ENCODE peak calls at places on chromosomes 11 and 22, in seven cellular contexts. C is HFF-Myc; I is activated T-cell treated with anti-CD3 and anti-CD28 coated beads, Interleukin-2, amount 50 U/mL, for 48 hours; S is cardiac fibroblast; Y is GM03348; N is left kidney; O is SHP77. M is an unnamed sample.
A peak's percentile ranks its signal among the peaks of the same experiment; 100 is the strongest.

GRCh38 chr11:110712643-110713468 is 619 bp upstream of the ARHGAP20 start:
- DNase-seq in C (no peak), I (no peak), S (peak; percentile 69), Y (peak; percentile 24), N (peak; percentile 75), O (no peak), M (no peak)

GRCh38 chr11:96061730-96062524 is 138.0 kb upstream of the MTMR2 start:
- DNase-seq in C (peak; percentile 54), I (no peak), S (no peak), Y (no peak), N (peak; percentile 78), O (no peak), M (no peak)

GRCh38 chr22:24400726-24401596 is 26.4 kb upstream of the ADORA2A start:
- DNase-seq in C (no peak), I (no peak), S (peak; percentile 29), Y (no peak), N (no peak), O (no peak), M (no peak)

GRCh38 chr11:23310276-23310675 is 450.0 kb upstream of the CCDC179 start:
- DNase-seq in C (no peak), I (no peak), S (peak; percentile 37), Y (peak; percentile 44), N (no peak), O (no peak), M (no peak)

GRCh38 chr11:11993814-11994213 is 14.6 kb downstream of the DKK3 start:
- DNase-seq in C (no peak), I (no peak), S (peak; percentile 69), Y (peak; percentile 77), N (no peak), O (no peak), M (peak; percentile 85)

GRCh38 chr11:81005595-81005994 is 1564.8 kb upstream of the TENM4 start:
- DNase-seq in C (no peak), I (no peak), S (peak; percentile 76), Y (peak; percentile 51), N (no peak), O (no peak), M (no peak)

GRCh38 chr22:39920134-39920743 is 19.4 kb downstream of the GRAP2 start:
- DNase-seq in C (no peak), I (peak; percentile 84), S (no peak), Y (no peak), N (no peak), O (no peak), M (no peak)

GRCh38 chr11:57399928-57400578 is 9.6 kb upstream of the PRG2 start:
- DNase-seq in C (no peak), I (no peak), S (no peak), Y (no peak), N (no peak), O (no peak), M (no peak)

GRCh38 chr11:3808846-3809623 is 675 bp downstream of the PGAP2 start:
- DNase-seq in C (peak; percentile 71), I (peak; percentile 56), S (peak; percentile 55), Y (peak; percentile 58), N (peak; percentile 84), O (peak; percentile 40), M (no peak)

GRCh38 chr11:125179346-125179745 is 14.8 kb downstream of the PKNOX2 start:
- DNase-seq in C (no peak), I (no peak), S (no peak), Y (no peak), N (no peak), O (no peak), M (peak; percentile 19)

GRCh38 chr22:41822289-41823057 is 10.4 kb upstream of the SREBF2 start:
- DNase-seq in C (peak; percentile 52), I (peak; percentile 63), S (peak; percentile 68), Y (peak; percentile 57), N (peak; percentile 72), O (peak; percentile 17), M (no peak)

GRCh38 chr11:35602160-35602793 is 16.0 kb upstream of the FJX1 start:
- DNase-seq in C (no peak), I (no peak), S (no peak), Y (no peak), N (no peak), O (no peak), M (no peak)

GRCh38 chr22:39994046-39994565 is 648 bp upstream of the FAM83F start:
- DNase-seq in C (no peak), I (peak; percentile 53), S (no peak), Y (no peak), N (no peak), O (no peak), M (no peak)

GRCh38 chr22:42174062-42174461 is 43.5 kb upstream of the CYP2D6 start:
- DNase-seq in C (peak; percentile 63), I (no peak), S (no peak), Y (no peak), N (no peak), O (no peak), M (no peak)

GRCh38 chr11:122663764-122664163 is 8.2 kb downstream of the UBASH3B start:
- DNase-seq in C (no peak), I (no peak), S (peak; percentile 20), Y (no peak), N (no peak), O (no peak), M (no peak)

GRCh38 chr11:102139081-102139498 is 28.8 kb downstream of the YAP1 start:
- DNase-seq in C (no peak), I (no peak), S (peak; percentile 69), Y (peak; percentile 64), N (peak; percentile 32), O (no peak), M (no peak)

GRCh38 chr22:17836977-17837742 is 62.9 kb upstream of the BID start:
- DNase-seq in C (no peak), I (no peak), S (no peak), Y (no peak), N (peak; percentile 94), O (no peak), M (no peak)

GRCh38 chr11:56910785-56911184 is 77.9 kb upstream of the OR5AK2 start:
- DNase-seq in C (no peak), I (no peak), S (peak; percentile 6), Y (peak; percentile 7), N (no peak), O (no peak), M (no peak)

GRCh38 chr11:111871693-111872161 is 346 bp upstream of the ALG9 start:
- DNase-seq in C (no peak), I (no peak), S (no peak), Y (peak; percentile 18), N (no peak), O (no peak), M (no peak)

GRCh38 chr22:42961815-42962214 is 53.1 kb downstream of the PACSIN2 start:
- DNase-seq in C (no peak), I (no peak), S (no peak), Y (no peak), N (no peak), O (no peak), M (no peak)

GRCh38 chr11:27228232-27228631 is 134.8 kb downstream of the CCDC34 start:
- DNase-seq in C (no peak), I (no peak), S (no peak), Y (no peak), N (peak; percentile 56), O (no peak), M (no peak)

GRCh38 chr22:30116362-30117117 is 36.3 kb downstream of the HORMAD2 start:
- DNase-seq in C (no peak), I (no peak), S (peak; percentile 48), Y (peak; percentile 51), N (no peak), O (no peak), M (no peak)

GRCh38 chr11:57745206-57745605 is 3.9 kb downstream of the SELENOH start:
- DNase-seq in C (no peak), I (no peak), S (no peak), Y (no peak), N (no peak), O (no peak), M (no peak)

GRCh38 chr11:67494371-67495233 is 10.6 kb downstream of the PITPNM1 start:
- DNase-seq in C (no peak), I (no peak), S (no peak), Y (no peak), N (no peak), O (no peak), M (peak; percentile 61)

GRCh38 chr22:24434472-24435322 is 7.3 kb downstream of the ADORA2A start:
- DNase-seq in C (no peak), I (peak; percentile 84), S (peak; percentile 64), Y (no peak), N (peak; percentile 67), O (no peak), M (no peak)

GRCh38 chr11:44619931-44620725 is 54.7 kb downstream of the CD82 start:
- DNase-seq in C (no peak), I (peak; percentile 12), S (no peak), Y (no peak), N (no peak), O (no peak), M (peak; percentile 46)

GRCh38 chr11:2569321-2569721 is 124.5 kb downstream of the KCNQ1 start:
- DNase-seq in C (peak; percentile 40), I (no peak), S (no peak), Y (peak; percentile 59), N (no peak), O (no peak), M (no peak)

GRCh38 chr11:9461760-9462134 is 935 bp downstream of the ZNF143 start:
- DNase-seq in C (no peak), I (no peak), S (peak; percentile 26), Y (peak; percentile 7), N (peak; percentile 50), O (no peak), M (no peak)

GRCh38 chr11:11808992-11809583 is 32.7 kb upstream of the USP47 start:
- DNase-seq in C (no peak), I (no peak), S (no peak), Y (no peak), N (peak; percentile 44), O (no peak), M (no peak)

GRCh38 chr11:3134218-3134621 is 30.9 kb downstream of the OSBPL5 start:
- DNase-seq in C (no peak), I (no peak), S (no peak), Y (no peak), N (no peak), O (no peak), M (peak; percentile 49)

GRCh38 chr11:73916435-73916834 is 34.4 kb upstream of the DNAJB13 start:
- DNase-seq in C (peak; percentile 15), I (no peak), S (no peak), Y (no peak), N (no peak), O (no peak), M (no peak)

GRCh38 chr11:12824281-12825041 is 150.2 kb downstream of the TEAD1 start:
- DNase-seq in C (no peak), I (no peak), S (peak; percentile 56), Y (no peak), N (no peak), O (no peak), M (no peak)

GRCh38 chr22:32528984-32529982 is 54.7 kb downstream of the FBXO7 start:
- DNase-seq in C (peak; percentile 66), I (peak; percentile 80), S (peak; percentile 90), Y (peak; percentile 93), N (peak; percentile 92), O (peak; percentile 46), M (peak; percentile 81)

M was measured in RWPE2.